ENCODE peak calls at places on chromosome 5, in nine cellular contexts. One of them, this sample, is unnamed. For H3K4me1, the result is how much of the 10 kb centered on the place peaks cover.

GRCh38 chr5:75461679-75462078 is 49.8 kb downstream of the CERT1 start:
- DNase-seq in HCT116: no peak
- DNase-seq in stomach: no peak
- DNase-seq in GM23338: no peak
- DNase-seq in left ventricle myocardium inferior: no peak
- DNase-seq in mesendoderm: no peak
- DNase-seq in uterus: no peak
- DNase-seq in psoas muscle: no peak
- DNase-seq in cardiac muscle cell: no peak
- DNase-seq in this sample: no peak

GRCh38 chr5:119398713-119399492 is 43.1 kb downstream of the TNFAIP8 start:
- DNase-seq in HCT116: no peak
- DNase-seq in left ventricle myocardium inferior: peak
- DNase-seq in stomach: peak
- DNase-seq in psoas muscle: peak
- DNase-seq in uterus: peak
- DNase-seq in mesendoderm: no peak
- DNase-seq in cardiac muscle cell: no peak
- DNase-seq in GM23338: no peak
- DNase-seq in this sample: peak

GRCh38 chr5:133383580-133383939 is 228.8 kb downstream of the FSTL4 start:
- DNase-seq in HCT116: no peak
- DNase-seq in cardiac muscle cell: peak
- DNase-seq in GM23338: peak
- DNase-seq in stomach: peak
- DNase-seq in left ventricle myocardium inferior: no peak
- DNase-seq in uterus: no peak
- DNase-seq in psoas muscle: no peak
- DNase-seq in mesendoderm: no peak
- DNase-seq in this sample: peak

GRCh38 chr5:127515693-127516440 is 1.6 kb upstream of the PRRC1 start:
- DNase-seq in psoas muscle: no peak
- DNase-seq in uterus: no peak
- DNase-seq in HCT116: no peak
- DNase-seq in cardiac muscle cell: no peak
- DNase-seq in stomach: no peak
- DNase-seq in GM23338: no peak
- DNase-seq in mesendoderm: no peak
- DNase-seq in left ventricle myocardium inferior: no peak
- DNase-seq in this sample: no peak

GRCh38 chr5:175383350-175383749 is 60.6 kb downstream of the DRD1 start:
- DNase-seq in mesendoderm: peak
- DNase-seq in uterus: no peak
- DNase-seq in HCT116: no peak
- DNase-seq in cardiac muscle cell: no peak
- DNase-seq in GM23338: peak
- DNase-seq in stomach: no peak
- DNase-seq in left ventricle myocardium inferior: no peak
- DNase-seq in psoas muscle: no peak
- DNase-seq in this sample: no peak

GRCh38 chr5:147507480-147508126 is 2.3 kb downstream of the DPYSL3 start:
- DNase-seq in cardiac muscle cell: no peak
- DNase-seq in uterus: peak
- DNase-seq in left ventricle myocardium inferior: no peak
- DNase-seq in GM23338: no peak
- DNase-seq in mesendoderm: peak
- DNase-seq in HCT116: no peak
- DNase-seq in stomach: no peak
- DNase-seq in psoas muscle: no peak
- DNase-seq in this sample: no peak

GRCh38 chr5:72286798-72287197 is 33.2 kb downstream of the MRPS27 start:
- DNase-seq in HCT116: no peak
- DNase-seq in uterus: no peak
- DNase-seq in left ventricle myocardium inferior: no peak
- DNase-seq in mesendoderm: no peak
- DNase-seq in stomach: no peak
- DNase-seq in GM23338: no peak
- DNase-seq in cardiac muscle cell: no peak
- DNase-seq in psoas muscle: no peak
- DNase-seq in this sample: no peak

GRCh38 chr5:22250528-22250927 is 602.6 kb downstream of the CDH12 start:
- DNase-seq in mesendoderm: no peak
- DNase-seq in left ventricle myocardium inferior: no peak
- DNase-seq in cardiac muscle cell: no peak
- DNase-seq in psoas muscle: no peak
- DNase-seq in stomach: no peak
- DNase-seq in uterus: no peak
- DNase-seq in HCT116: no peak
- DNase-seq in GM23338: no peak
- DNase-seq in this sample: no peak

GRCh38 chr5:30197662-30198061 is 995.8 kb upstream of the CDH6 start:
- DNase-seq in HCT116: no peak
- DNase-seq in GM23338: no peak
- DNase-seq in left ventricle myocardium inferior: no peak
- DNase-seq in stomach: no peak
- DNase-seq in uterus: no peak
- DNase-seq in mesendoderm: no peak
- DNase-seq in psoas muscle: no peak
- DNase-seq in cardiac muscle cell: no peak
- DNase-seq in this sample: no peak

GRCh38 chr5:67094476-67095300 is 101.9 kb downstream of the CD180 start:
- DNase-seq in HCT116: no peak
- DNase-seq in uterus: peak
- DNase-seq in psoas muscle: no peak
- DNase-seq in stomach: no peak
- DNase-seq in GM23338: peak
- DNase-seq in mesendoderm: peak
- DNase-seq in left ventricle myocardium inferior: no peak
- DNase-seq in cardiac muscle cell: peak
- DNase-seq in this sample: no peak
- H3K4me1 ChIP-seq in HCT116: under half
- H3K4me1 ChIP-seq in uterus: under half
- H3K4me1 ChIP-seq in psoas muscle: under half
- H3K4me1 ChIP-seq in stomach: half or more
- H3K4me1 ChIP-seq in GM23338: under half
- H3K4me1 ChIP-seq in mesendoderm: under half
- H3K4me1 ChIP-seq in left ventricle myocardium inferior: half or more
- H3K4me1 ChIP-seq in cardiac muscle cell: under half
- H3K4me1 ChIP-seq in this sample: under half

GRCh38 chr5:178331491-178331981 is 98.9 kb upstream of the PHYKPL start:
- DNase-seq in psoas muscle: peak
- DNase-seq in mesendoderm: no peak
- DNase-seq in stomach: peak
- DNase-seq in left ventricle myocardium inferior: peak
- DNase-seq in HCT116: no peak
- DNase-seq in cardiac muscle cell: no peak
- DNase-seq in GM23338: no peak
- DNase-seq in uterus: no peak
- DNase-seq in this sample: peak
- H3K4me1 ChIP-seq in psoas muscle: under half
- H3K4me1 ChIP-seq in mesendoderm: under half
- H3K4me1 ChIP-seq in stomach: under half
- H3K4me1 ChIP-seq in left ventricle myocardium inferior: under half
- H3K4me1 ChIP-seq in HCT116: under half
- H3K4me1 ChIP-seq in cardiac muscle cell: under half
- H3K4me1 ChIP-seq in GM23338: under half
- H3K4me1 ChIP-seq in uterus: under half
- H3K4me1 ChIP-seq in this sample: under half

GRCh38 chr5:57447656-57448055 is 35.0 kb downstream of the ACTBL2 start:
- DNase-seq in psoas muscle: no peak
- DNase-seq in cardiac muscle cell: no peak
- DNase-seq in HCT116: no peak
- DNase-seq in left ventricle myocardium inferior: no peak
- DNase-seq in mesendoderm: no peak
- DNase-seq in stomach: no peak
- DNase-seq in GM23338: no peak
- DNase-seq in uterus: no peak
- DNase-seq in this sample: no peak

GRCh38 chr5:57446966-57447365 is 35.6 kb downstream of the ACTBL2 start:
- DNase-seq in stomach: no peak
- DNase-seq in mesendoderm: no peak
- DNase-seq in GM23338: no peak
- DNase-seq in HCT116: no peak
- DNase-seq in left ventricle myocardium inferior: no peak
- DNase-seq in uterus: no peak
- DNase-seq in psoas muscle: no peak
- DNase-seq in cardiac muscle cell: no peak
- DNase-seq in this sample: no peak

GRCh38 chr5:57448287-57448686 is 34.3 kb downstream of the ACTBL2 start:
- DNase-seq in uterus: no peak
- DNase-seq in HCT116: no peak
- DNase-seq in GM23338: no peak
- DNase-seq in left ventricle myocardium inferior: no peak
- DNase-seq in stomach: no peak
- DNase-seq in mesendoderm: no peak
- DNase-seq in cardiac muscle cell: no peak
- DNase-seq in psoas muscle: no peak
- DNase-seq in this sample: no peak

GRCh38 chr5:57445006-57445714 is 37.5 kb downstream of the ACTBL2 start:
- DNase-seq in cardiac muscle cell: peak
- DNase-seq in uterus: no peak
- DNase-seq in GM23338: no peak
- DNase-seq in mesendoderm: no peak
- DNase-seq in HCT116: no peak
- DNase-seq in left ventricle myocardium inferior: no peak
- DNase-seq in psoas muscle: no peak
- DNase-seq in stomach: no peak
- DNase-seq in this sample: no peak

GRCh38 chr5:57445715-57446037 is 36.9 kb downstream of the ACTBL2 start:
- DNase-seq in cardiac muscle cell: no peak
- DNase-seq in HCT116: no peak
- DNase-seq in left ventricle myocardium inferior: no peak
- DNase-seq in mesendoderm: no peak
- DNase-seq in stomach: no peak
- DNase-seq in GM23338: no peak
- DNase-seq in psoas muscle: no peak
- DNase-seq in uterus: no peak
- DNase-seq in this sample: no peak
- H3K4me1 ChIP-seq in cardiac muscle cell: under half
- H3K4me1 ChIP-seq in HCT116: under half
- H3K4me1 ChIP-seq in left ventricle myocardium inferior: under half
- H3K4me1 ChIP-seq in mesendoderm: under half
- H3K4me1 ChIP-seq in stomach: under half
- H3K4me1 ChIP-seq in GM23338: under half
- H3K4me1 ChIP-seq in psoas muscle: under half
- H3K4me1 ChIP-seq in uterus: under half
- H3K4me1 ChIP-seq in this sample: under half

GRCh38 chr5:151026674-151027073 is 6.3 kb downstream of the GPX3 start:
- DNase-seq in mesendoderm: no peak
- DNase-seq in GM23338: no peak
- DNase-seq in psoas muscle: peak
- DNase-seq in uterus: peak
- DNase-seq in HCT116: no peak
- DNase-seq in stomach: no peak
- DNase-seq in cardiac muscle cell: no peak
- DNase-seq in left ventricle myocardium inferior: peak
- DNase-seq in this sample: no peak
- H3K4me1 ChIP-seq in mesendoderm: under half
- H3K4me1 ChIP-seq in GM23338: under half
- H3K4me1 ChIP-seq in psoas muscle: half or more
- H3K4me1 ChIP-seq in uterus: under half
- H3K4me1 ChIP-seq in HCT116: under half
- H3K4me1 ChIP-seq in stomach: half or more
- H3K4me1 ChIP-seq in cardiac muscle cell: under half
- H3K4me1 ChIP-seq in left ventricle myocardium inferior: half or more
- H3K4me1 ChIP-seq in this sample: under half

This sample was measured in Peyer's patch.